ENCODE peak calls at places on chromosomes 12 and 14, in four cellular contexts. N, C, I and Q are unnamed samples.

GRCh38 chr12:6644257-6644596 is 3.0 kb downstream of the ACRBP start:
- DNase-seq in I (no peak), N (no peak), C (peak; percentile 74), Q (no peak)

GRCh38 chr12:46372852-46373302 is 304 bp upstream of the SLC38A2 start:
- DNase-seq in N (no peak), I (peak; percentile 62), C (no peak), Q (no peak)

GRCh38 chr12:82818276-82819035 is 131.8 kb downstream of the TMTC2 start:
- DNase-seq in I (no peak), C (no peak), N (no peak), Q (no peak)

GRCh38 chr12:72278894-72279293 is 6.7 kb downstream of the TRHDE start:
- DNase-seq in I (no peak), C (no peak), N (no peak), Q (no peak)

GRCh38 chr12:116532986-116533342 is 26.2 kb upstream of the MAP1LC3B2 start:
- DNase-seq in N (no peak), I (no peak), C (no peak), Q (no peak)

GRCh38 chr12:96028538-96028937 is 6.8 kb downstream of the LTA4H start:
- DNase-seq in C (no peak), N (no peak), I (no peak), Q (no peak)

GRCh38 chr12:20801035-20801434 is 9.5 kb upstream of the SLCO1B3 start:
- DNase-seq in N (no peak), I (no peak), C (no peak), Q (no peak)

GRCh38 chr14:52333823-52334657 is 19.9 kb downstream of the PTGER2 start:
- DNase-seq in C (no peak), I (no peak), N (no peak), Q (no peak)

GRCh38 chr12:107513636-107514400 is 171.8 kb upstream of the PWP1 start:
- DNase-seq in N (no peak), I (no peak), C (no peak), Q (no peak)

GRCh38 chr12:93127582-93128331 is 198.7 kb upstream of the EEA1 start:
- DNase-seq in N (peak; percentile 36), I (no peak), C (no peak), Q (no peak)

GRCh38 chr14:81162941-81163340 is 57.8 kb downstream of the GTF2A1 start:
- DNase-seq in C (no peak), N (no peak), I (no peak), Q (no peak)

GRCh38 chr14:74945852-74946658 is 9.3 kb downstream of the PGF start:
- DNase-seq in N (peak; percentile 88), I (peak; percentile 33), C (peak; percentile 64), Q (peak; percentile 78)

GRCh38 chr14:68941820-68942219 is 37.3 kb downstream of the ACTN1 start:
- DNase-seq in N (no peak), C (no peak), I (no peak), Q (no peak)

GRCh38 chr12:34398366-34398705 is 376.0 kb downstream of the ALG10 start:
- DNase-seq in I (no peak), C (no peak), N (no peak), Q (no peak)

GRCh38 chr12:53810950-53811349 is 59.2 kb upstream of the CISTR start:
- DNase-seq in C (no peak), I (no peak), N (no peak), Q (no peak)

GRCh38 chr14:100383727-100384158 is 60.6 kb downstream of the SLC25A47 start:
- DNase-seq in I (no peak), N (peak; percentile 74), C (peak; percentile 19), Q (peak; percentile 73)